ENCODE peak calls at places on chromosomes 12 and 14, in six cellular contexts. O, Q, W, N, C and J are unnamed samples.

GRCh38 chr12:120115692-120116442 is 686 bp downstream of the RAB35 start:
- DNase-seq in O (peak; percentile 44), W (no peak), N (no peak), Q (peak; percentile 30), C (peak; percentile 50), J (no peak)

GRCh38 chr12:3043406-3043805 is 33.8 kb upstream of the TSPAN9 start:
- DNase-seq in Q (no peak), C (no peak), O (no peak), W (no peak), N (no peak), J (no peak)

GRCh38 chr14:94320243-94320642 is 2.9 kb downstream of the SERPINA6 start:
- DNase-seq in Q (no peak), C (no peak), W (no peak), O (peak; percentile 70), N (no peak), J (no peak)

GRCh38 chr14:21070083-21070609 is at the start of gene ARHGEF40:
- DNase-seq in Q (peak; percentile 79), C (peak; percentile 43), N (no peak), O (peak; percentile 74), W (no peak), J (no peak)

GRCh38 chr12:25960176-25960575 is 1.7 kb downstream of the RASSF8 start:
- DNase-seq in Q (peak; percentile 29), W (no peak), O (no peak), N (no peak), C (peak; percentile 47), J (no peak)

GRCh38 chr12:124754949-124755800 is 108.5 kb downstream of the SCARB1 start:
- DNase-seq in N (no peak), O (peak; percentile 65), C (peak; percentile 97), W (peak; percentile 19), Q (peak; percentile 89), J (peak; percentile 86)

GRCh38 chr12:112858776-112859175 is 48.0 kb upstream of the OAS1 start:
- DNase-seq in O (no peak), C (no peak), N (no peak), Q (no peak), W (no peak), J (no peak)

GRCh38 chr12:115261691-115262398 is 577.9 kb upstream of the TBX3 start:
- DNase-seq in W (no peak), Q (no peak), O (peak; percentile 80), C (peak; percentile 33), N (no peak), J (no peak)

GRCh38 chr14:104130974-104131651 is 7.3 kb upstream of the KIF26A start:
- DNase-seq in W (no peak), Q (peak; percentile 66), C (peak; percentile 58), N (no peak), O (peak; percentile 69), J (no peak)

GRCh38 chr14:49933704-49934103 is 40.8 kb downstream of the ARF6 start:
- DNase-seq in N (no peak), Q (no peak), O (no peak), W (no peak), C (no peak), J (no peak)
- H3K4me3 ChIP-seq in N (no peak overlapping the region), Q (no peak overlapping the region), O (no peak overlapping the region), W (no peak overlapping the region), C (no peak overlapping the region), J (no peak overlapping the region)

GRCh38 chr12:83945871-83946270 is 966.7 kb downstream of the SLC6A15 start:
- DNase-seq in N (peak; percentile 2), C (peak; percentile 95), W (no peak), Q (no peak), O (no peak), J (peak; percentile 36)
- H3K4me3 ChIP-seq in N (no peak overlapping the region), C (no peak overlapping the region), W (no peak overlapping the region), Q (no peak overlapping the region), O (no peak overlapping the region), J (no peak overlapping the region)

GRCh38 chr12:6970096-6970527 is 352 bp downstream of the PHB2 start:
- DNase-seq in Q (no peak), N (no peak), W (no peak), O (no peak), C (peak; percentile 14), J (no peak)

GRCh38 chr12:6966351-6966750 is 4.1 kb downstream of the PHB2 start:
- DNase-seq in N (no peak), W (no peak), O (no peak), C (peak; percentile 69), Q (no peak), J (no peak)

GRCh38 chr12:6967548-6968100 is 2.8 kb downstream of the PHB2 start:
- DNase-seq in W (no peak), N (no peak), Q (no peak), C (no peak), O (no peak), J (no peak)

GRCh38 chr12:6965714-6966113 is 4.8 kb downstream of the PHB2 start:
- DNase-seq in C (peak; percentile 42), O (no peak), Q (no peak), N (no peak), W (no peak), J (no peak)

DNA sequence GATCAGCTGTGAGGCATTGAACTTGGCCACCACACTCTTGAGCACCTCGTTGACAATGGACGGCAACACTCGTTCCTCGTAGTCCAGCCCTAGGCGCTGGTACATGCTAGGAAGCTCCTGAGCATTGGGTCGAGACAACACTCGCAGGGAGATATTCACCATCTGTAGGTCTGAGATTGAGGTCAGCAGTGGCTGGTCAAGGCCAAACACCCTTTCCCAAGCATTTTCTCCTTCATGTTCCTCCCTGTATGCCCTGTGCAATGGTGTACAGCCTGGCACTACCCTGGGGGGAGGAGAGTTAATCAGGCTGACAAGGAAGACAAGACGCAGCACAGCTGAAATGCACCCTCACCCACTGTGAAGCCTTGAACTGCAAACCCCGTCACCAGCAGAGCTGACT is 2.0 kb downstream of the PHB2 start:
- DNase-seq in O (no peak), W (no peak), Q (no peak), N (no peak), C (no peak), J (no peak)
- H3K4me3 ChIP-seq in O (no peak overlapping the region), W (no peak overlapping the region), Q (peak overlapping the region; percentile 77), N (peak overlapping the region; percentile 10), C (no peak overlapping the region), J (no peak overlapping the region)

GRCh38 chr12:85558684-85559083 is 277.5 kb downstream of the RASSF9 start:
- DNase-seq in C (no peak), Q (no peak), N (no peak), W (no peak), O (no peak), J (no peak)
- H3K4me3 ChIP-seq in C (no peak overlapping the region), Q (no peak overlapping the region), N (no peak overlapping the region), W (no peak overlapping the region), O (no peak overlapping the region), J (no peak overlapping the region)

DNA sequence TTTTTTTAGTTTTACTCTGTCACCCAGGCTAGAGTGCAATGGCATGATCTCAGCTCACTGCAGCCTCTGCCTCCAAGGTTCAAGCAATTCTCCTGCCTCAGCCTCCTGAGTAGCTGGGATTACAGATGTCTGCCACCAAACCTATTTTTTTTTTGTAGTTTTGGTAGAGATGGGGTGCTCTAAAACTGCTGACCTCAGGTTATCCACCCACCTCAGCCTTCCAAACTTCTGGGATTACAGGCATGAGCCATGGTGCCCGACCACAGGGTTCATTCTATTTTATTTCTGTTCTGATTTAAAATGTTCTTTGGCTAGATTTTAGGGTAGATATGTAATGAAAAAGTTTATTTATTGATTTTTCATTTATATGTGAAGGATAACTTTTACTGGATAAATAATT is 1062.8 kb upstream of the NOVA1 start:
- DNase-seq in W (no peak), O (no peak), C (no peak), Q (no peak), N (no peak), J (no peak)
- H3K4me3 ChIP-seq in W (no peak overlapping the region), O (no peak overlapping the region), C (no peak overlapping the region), Q (no peak overlapping the region), N (no peak overlapping the region), J (no peak overlapping the region)

GRCh38 chr12:32535260-32535999 is 136.1 kb downstream of the FGD4 start:
- DNase-seq in C (peak; percentile 77), O (peak; percentile 86), Q (peak; percentile 89), N (no peak), W (no peak), J (no peak)
- H3K4me3 ChIP-seq in C (peak overlapping the region; percentile 61), O (no peak overlapping the region), Q (peak overlapping the region; percentile 66), N (peak overlapping the region; percentile 61), W (no peak overlapping the region), J (peak overlapping the region; percentile 16)

DNA sequence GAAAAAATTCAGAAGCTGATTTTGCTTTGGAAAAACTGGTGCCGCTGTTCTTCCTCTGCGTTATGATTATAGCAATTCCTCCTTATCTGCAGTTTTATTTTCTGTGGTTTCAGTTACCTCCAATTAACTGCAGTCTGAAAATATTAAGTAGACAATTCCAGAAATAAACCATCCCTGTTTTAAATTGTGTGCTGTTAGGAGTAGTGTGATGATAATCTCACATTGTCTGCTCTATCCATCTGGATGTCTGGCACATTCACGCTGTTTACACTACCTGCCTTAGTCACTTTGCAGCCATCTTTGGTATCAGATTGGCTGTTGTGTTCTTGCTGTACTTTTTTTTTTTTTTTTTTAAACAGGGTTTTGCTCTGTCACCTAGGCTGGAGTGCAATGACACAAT is 141.0 kb downstream of the GRIP1 start:
- DNase-seq in N (no peak), Q (no peak), W (no peak), O (no peak), C (no peak), J (no peak)
- H3K4me3 ChIP-seq in N (no peak overlapping the region), Q (no peak overlapping the region), W (no peak overlapping the region), O (no peak overlapping the region), C (no peak overlapping the region), J (no peak overlapping the region)

DNA sequence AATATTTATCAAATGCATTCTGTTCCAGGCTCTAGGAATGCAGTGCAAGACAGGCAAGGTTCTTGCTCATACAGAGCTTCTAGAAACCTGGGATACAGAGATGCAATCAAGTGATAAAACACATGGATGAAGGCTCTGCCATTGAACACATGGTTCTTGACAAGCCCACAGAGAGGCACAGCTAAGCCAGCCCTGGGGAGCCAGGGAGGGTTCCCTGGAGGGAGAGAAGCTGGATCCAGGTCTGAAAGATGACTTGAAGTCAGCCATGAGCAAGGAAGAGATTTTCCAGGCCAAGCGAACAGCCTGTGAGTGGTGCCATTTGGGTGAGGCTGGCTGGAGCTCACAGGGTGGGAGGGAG is 66.2 kb downstream of the IRF2BPL start:
- DNase-seq in N (no peak), C (no peak), W (no peak), Q (no peak), O (no peak), J (no peak)
- H3K4me3 ChIP-seq in N (peak overlapping the region; percentile 50), C (peak overlapping the region; percentile 20), W (peak overlapping the region; percentile 60), Q (peak overlapping the region; percentile 66), O (peak overlapping the region; percentile 17), J (peak overlapping the region; percentile 34)

DNA sequence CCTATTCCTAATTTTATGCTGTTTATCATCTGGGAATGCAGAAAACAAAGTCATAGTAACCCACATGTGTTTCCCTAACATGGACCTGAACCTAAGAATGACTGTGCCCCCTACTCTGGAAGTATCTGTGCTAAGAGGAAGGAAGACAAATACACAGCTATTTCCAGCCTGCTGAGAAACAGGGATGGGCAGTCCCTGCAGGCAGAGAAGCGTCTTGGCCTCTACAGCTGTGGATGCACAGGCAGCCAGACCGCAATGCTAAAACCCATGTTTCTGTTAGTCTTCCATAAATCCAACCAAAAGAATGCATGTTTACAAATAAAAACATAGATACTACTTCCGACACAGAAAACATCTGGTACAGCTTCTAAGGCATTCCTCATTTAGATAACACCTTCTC is 56.1 kb downstream of the DUSP16 start:
- DNase-seq in O (no peak), N (peak; percentile 45), Q (no peak), C (peak; percentile 76), W (no peak), J (peak; percentile 10)
- H3K4me3 ChIP-seq in O (no peak overlapping the region), N (peak overlapping the region; percentile 15), Q (peak overlapping the region; percentile 52), C (no peak overlapping the region), W (no peak overlapping the region), J (no peak overlapping the region)